ENCODE peak calls at places on chromosomes 12 and 14, in five cellular contexts. Q is cerebellum, N is Peyer's patch, B is tibial artery, R is Caki2. P is an unnamed sample.

GRCh38 chr14:52071675-52072074 is 2.8 kb upstream of the NID2 start:
- DNase-seq in Q (no peak), N (no peak), B (no peak), R (peak), P (no peak)

GRCh38 chr14:99356031-99356430 is 84.0 kb upstream of the BCL11B start:
- DNase-seq in Q (no peak), N (no peak), B (no peak), R (no peak), P (no peak)

GRCh38 chr12:66573605-66574004 is 105.3 kb downstream of the GRIP1 start:
- DNase-seq in Q (no peak), N (no peak), B (no peak), R (no peak), P (no peak)

GRCh38 chr14:75334191-75335051 is 55.8 kb downstream of the FOS start:
- DNase-seq in Q (no peak), N (no peak), B (no peak), R (no peak), P (peak)

GRCh38 chr12:24496755-24497154 is 452.1 kb downstream of the BCAT1 start:
- DNase-seq in Q (no peak), N (no peak), B (no peak), R (peak), P (no peak)

GRCh38 chr12:115035536-115036107 is 351.6 kb upstream of the TBX3 start:
- DNase-seq in Q (no peak), N (no peak), B (no peak), R (no peak), P (no peak)

GRCh38 chr12:45633733-45634132 is 95.8 kb upstream of the ARID2 start:
- DNase-seq in Q (no peak), N (no peak), B (no peak), R (no peak), P (no peak)

GRCh38 chr12:4421590-4422031 is 24.0 kb downstream of the FGF6 start:
- DNase-seq in Q (peak), N (no peak), B (no peak), R (peak), P (peak)

GRCh38 chr14:78316711-78317110 is 146.5 kb downstream of the NRXN3 start:
- DNase-seq in Q (no peak), N (no peak), B (no peak), R (no peak), P (peak)

GRCh38 chr12:113246478-113247122 is 25.3 kb downstream of the TPCN1 start:
- DNase-seq in Q (peak), N (peak), B (no peak), R (no peak), P (peak)

GRCh38 chr12:14273911-14274306 is 91.6 kb upstream of the ATF7IP start:
- DNase-seq in Q (no peak), N (no peak), B (no peak), R (no peak), P (no peak)

GRCh38 chr12:79454338-79454777 is 236.4 kb downstream of the PAWR start:
- DNase-seq in Q (no peak), N (no peak), B (no peak), R (peak), P (no peak)

GRCh38 chr12:92078167-92079053 is 67.2 kb downstream of the BTG1 start:
- DNase-seq in Q (no peak), N (no peak), B (no peak), R (peak), P (no peak)

GRCh38 chr12:45285717-45286116 is 69.8 kb downstream of the ANO6 start:
- DNase-seq in Q (no peak), N (no peak), B (no peak), R (no peak), P (no peak)

GRCh38 chr12:32115404-32116104 is 8.9 kb downstream of the BICD1 start:
- DNase-seq in Q (peak), N (no peak), B (peak), R (peak), P (peak)

GRCh38 chr12:4031703-4032291 is 158.6 kb upstream of the PARP11 start:
- DNase-seq in Q (no peak), N (no peak), B (peak), R (no peak), P (peak)

GRCh38 chr12:29638528-29638927 is 141.0 kb upstream of the OVCH1 start:
- DNase-seq in Q (no peak), N (no peak), B (no peak), R (no peak), P (no peak)

GRCh38 chr12:106901276-106901675 is 54.4 kb upstream of the TMEM263 start:
- DNase-seq in Q (no peak), N (no peak), B (no peak), R (no peak), P (no peak)

GRCh38 chr14:54606178-54606577 is 39.2 kb downstream of the SAMD4A start:
- DNase-seq in Q (no peak), N (no peak), B (peak), R (no peak), P (no peak)

GRCh38 chr12:25458047-25458552 is 95.0 kb downstream of the LMNTD1 start:
- DNase-seq in Q (no peak), N (no peak), B (no peak), R (peak), P (no peak)

GRCh38 chr14:104211741-104212140 is 73.4 kb downstream of the KIF26A start:
- DNase-seq in Q (no peak), N (no peak), B (no peak), R (no peak), P (no peak)

GRCh38 chr12:11209098-11209497 is 22.4 kb upstream of the TAS2R42 start:
- DNase-seq in Q (no peak), N (no peak), B (no peak), R (no peak), P (no peak)

GRCh38 chr12:3745152-3745551 is 7.8 kb downstream of the CRACR2A start:
- DNase-seq in Q (no peak), N (no peak), B (no peak), R (no peak), P (no peak)

GRCh38 chr14:90577661-90578282 is 180.9 kb downstream of the CALM1 start:
- DNase-seq in Q (peak), N (no peak), B (peak), R (no peak), P (no peak)

GRCh38 chr12:53071591-53072551 is 7.3 kb downstream of the SPRYD3 start:
- DNase-seq in Q (no peak), N (peak), B (peak), R (no peak), P (no peak)

P was measured in mucosa of descending colon.